ENCODE peak calls at places on chromosomes 13 and 19, in six cellular contexts. Z is Right ventricle myocardium superior, O is mucosa of descending colon, U is AG08395, L is IMR-90, H is NCI-H187 treated with DMSO at 0.1 percent for 48 hours. P is an unnamed sample.

GRCh38 chr13:114263590-114263989 is 17.8 kb upstream of the UPF3A start:
- DNase-seq in O (no peak), L (no peak), H (peak), U (no peak), Z (no peak), P (no peak)

GRCh38 chr19:48842744-48843162 is 6.5 kb upstream of the HSD17B14 start:
- DNase-seq in L (peak), U (peak), H (no peak), O (peak), Z (no peak), P (no peak)

GRCh38 chr13:25232937-25233515 is 54.3 kb downstream of the MTMR6 start:
- DNase-seq in L (peak), U (peak), O (peak), H (no peak), Z (no peak), P (peak)

GRCh38 chr13:99320693-99321481 is 13.7 kb upstream of the GPR183 start:
- DNase-seq in U (peak), L (peak), Z (no peak), H (no peak), O (no peak), P (peak)

GRCh38 chr13:113890758-113891480 is 27.0 kb upstream of the GAS6 start:
- DNase-seq in U (no peak), O (no peak), L (no peak), H (no peak), Z (no peak), P (no peak)

GRCh38 chr19:45110811-45111210 is 17.8 kb downstream of the PPP1R37 start:
- DNase-seq in U (no peak), Z (no peak), O (no peak), H (no peak), L (no peak), P (no peak)

GRCh38 chr19:29837448-29837961 is 25.7 kb downstream of the CCNE1 start:
- DNase-seq in L (no peak), Z (no peak), H (no peak), U (no peak), O (no peak), P (no peak)

GRCh38 chr13:23855360-23855759 is 33.8 kb downstream of the MIPEP start:
- DNase-seq in Z (no peak), L (no peak), H (no peak), O (no peak), U (no peak), P (no peak)

GRCh38 chr19:289651-290538 is 1.3 kb downstream of the PLPP2 start:
- DNase-seq in U (peak), H (no peak), L (peak), Z (peak), O (peak), P (peak)

GRCh38 chr19:50659318-50660082 is 10.3 kb downstream of the C19orf81 start:
- DNase-seq in H (no peak), L (no peak), Z (no peak), U (no peak), O (no peak), P (no peak)

GRCh38 chr13:42377640-42378382 is 105.9 kb downstream of the AKAP11 start:
- DNase-seq in H (no peak), Z (no peak), U (no peak), O (no peak), L (no peak), P (no peak)

GRCh38 chr13:23790591-23791170 is 98.5 kb downstream of the MIPEP start:
- DNase-seq in L (peak), H (no peak), Z (no peak), O (no peak), U (peak), P (peak)

GRCh38 chr19:3783660-3784584 is 2.3 kb downstream of the MATK start:
- DNase-seq in O (no peak), L (no peak), Z (no peak), H (no peak), U (no peak), P (no peak)

GRCh38 chr19:42270346-42271044 is 1.4 kb downstream of the CIC start:
- DNase-seq in O (peak), Z (peak), U (peak), H (no peak), L (no peak), P (peak)

GRCh38 chr19:6752257-6753177 is 13.0 kb downstream of the TRIP10 start:
- DNase-seq in O (peak), L (no peak), U (no peak), H (no peak), Z (no peak), P (no peak)

GRCh38 chr19:30815889-30816580 is 443.9 kb downstream of the ZNF536 start:
- DNase-seq in O (no peak), L (no peak), H (no peak), Z (no peak), U (no peak), P (no peak)

GRCh38 chr19:12689012-12689411 is 1.2 kb downstream of the GNG14 start:
- DNase-seq in O (no peak), L (no peak), Z (no peak), U (no peak), H (no peak), P (no peak)

GRCh38 chr19:10625003-10625761 is at the start of gene SLC44A2:
- DNase-seq in U (peak), H (no peak), Z (peak), L (peak), O (peak), P (peak)

GRCh38 chr13:114324334-114324733 is 10.0 kb downstream of the CHAMP1 start:
- DNase-seq in H (no peak), L (no peak), O (no peak), U (no peak), Z (no peak), P (no peak)

GRCh38 chr19:43984687-43985000 is 656 bp downstream of the ZNF155 start:
- DNase-seq in H (no peak), L (no peak), O (no peak), Z (peak), U (no peak), P (no peak)

GRCh38 chr19:44722131-44723121 is 23.5 kb downstream of the CEACAM16 start:
- DNase-seq in L (no peak), U (no peak), Z (no peak), H (no peak), O (no peak), P (no peak)

GRCh38 chr13:103236213-103236612 is 170.0 kb upstream of the SLC10A2 start:
- DNase-seq in Z (no peak), L (no peak), U (no peak), H (no peak), O (no peak), P (no peak)

GRCh38 chr13:98495627-98496238 is 81.2 kb downstream of the STK24 start:
- DNase-seq in U (peak), O (no peak), H (no peak), L (no peak), Z (no peak), P (peak)

GRCh38 chr19:48870048-48870447 is 1.6 kb upstream of the PLEKHA4 start:
- DNase-seq in H (no peak), L (no peak), Z (no peak), U (no peak), O (no peak), P (no peak)

GRCh38 chr13:111414341-111414740 is 93.9 kb downstream of the TEX29 start:
- DNase-seq in Z (no peak), O (no peak), U (no peak), H (no peak), L (no peak), P (no peak)

GRCh38 chr19:5002143-5002542 is 33.2 kb downstream of the KDM4B start:
- DNase-seq in U (peak), H (no peak), O (no peak), Z (no peak), L (peak), P (peak)

GRCh38 chr13:94950303-94950702 is 238.0 kb upstream of the SOX21 start:
- DNase-seq in H (no peak), L (no peak), U (no peak), Z (no peak), O (no peak), P (no peak)

GRCh38 chr19:780935-781334 is 16.3 kb upstream of the PTBP1 start:
- DNase-seq in O (no peak), H (no peak), Z (no peak), L (no peak), U (no peak), P (no peak)

GRCh38 chr13:39531646-39532045 is 71.3 kb downstream of the LHFPL6 start:
- DNase-seq in H (no peak), O (no peak), U (no peak), Z (no peak), L (peak), P (peak)

GRCh38 chr19:42143341-42144234 is 11.3 kb upstream of the POU2F2 start:
- DNase-seq in H (no peak), U (peak), L (peak), O (peak), Z (no peak), P (no peak)

GRCh38 chr13:41458939-41459753 is 1.8 kb downstream of the RGCC start:
- DNase-seq in O (peak), U (peak), L (peak), H (no peak), Z (no peak), P (peak)

GRCh38 chr19:40778045-40778864 is at the start of gene RAB4B:
- DNase-seq in O (peak), L (peak), H (peak), Z (peak), U (peak), P (peak)

P was measured in foreskin fibroblast.